ENCODE peak calls at places on chromosomes 12 and 14, in eight cellular contexts. D is CD8-positive, alpha-beta T cell; U is effector memory CD4-positive, alpha-beta T cell; J is IMR-90; N is brain microvascular endothelial cell; W is aorta; P is tibial artery; Q is tibial nerve. G is an unnamed sample. For H3K36me3, the result is how much of the 10 kb centered on the place peaks cover.

GRCh38 chr12:16063728-16064127 is 152.6 kb downstream of the DERA start:
- DNase-seq in W (no peak), J (peak), P (no peak), N (no peak), Q (no peak), D (no peak), U (no peak), G (no peak)

GRCh38 chr12:107131832-107132616 is 38.7 kb upstream of the CRY1 start:
- DNase-seq in U (peak), D (no peak), P (no peak), W (no peak), J (peak), N (peak), Q (no peak), G (no peak)

GRCh38 chr14:38211258-38211735 is 3.6 kb downstream of the SSTR1 start:
- DNase-seq in Q (no peak), U (no peak), D (no peak), P (no peak), W (no peak), N (no peak), J (no peak), G (no peak)

GRCh38 chr12:133106253-133106652 is 23.8 kb downstream of the ZNF891 start:
- DNase-seq in J (no peak), Q (no peak), P (no peak), D (no peak), N (no peak), W (no peak), U (no peak), G (no peak)

GRCh38 chr14:68111733-68112270 is 292.2 kb downstream of the RAD51B start:
- DNase-seq in U (no peak), D (no peak), J (no peak), P (no peak), Q (no peak), N (no peak), W (no peak), G (no peak)

GRCh38 chr12:70534466-70534865 is 102.8 kb downstream of the PTPRB start:
- DNase-seq in Q (no peak), J (no peak), U (no peak), W (no peak), P (no peak), D (no peak), N (no peak), G (no peak)

GRCh38 chr12:117489671-117490070 is 128.2 kb upstream of the NOS1 start:
- DNase-seq in N (no peak), W (no peak), D (no peak), P (no peak), U (no peak), J (no peak), Q (no peak), G (peak)

GRCh38 chr12:20549115-20549719 is 145.9 kb upstream of the SLCO1C1 start:
- DNase-seq in U (no peak), W (no peak), Q (no peak), P (no peak), D (no peak), J (peak), N (peak), G (no peak)

GRCh38 chr14:100610511-100611217 is 23.4 kb upstream of the BEGAIN start:
- DNase-seq in D (no peak), J (peak), W (no peak), U (no peak), Q (no peak), P (peak), N (no peak), G (no peak)

GRCh38 chr12:131860472-131861260 is 32.5 kb downstream of the MMP17 start:
- DNase-seq in U (no peak), P (no peak), N (peak), J (peak), Q (peak), W (no peak), D (no peak), G (no peak)

GRCh38 chr12:85036736-85037135 is 585 bp downstream of the LRRIQ1 start:
- DNase-seq in Q (no peak), D (no peak), N (no peak), U (no peak), W (no peak), P (no peak), J (no peak), G (no peak)

GRCh38 chr12:121894633-121895032 is 6.0 kb downstream of the PSMD9 start:
- DNase-seq in P (no peak), W (no peak), U (no peak), N (peak), Q (no peak), J (peak), D (no peak), G (no peak)

GRCh38 chr12:117036547-117036946 is 62.7 kb downstream of the TESC start:
- DNase-seq in Q (no peak), D (no peak), U (no peak), P (no peak), N (no peak), J (no peak), W (no peak), G (no peak)

GRCh38 chr14:92553456-92553855 is 39.9 kb downstream of the RIN3 start:
- DNase-seq in D (no peak), J (peak), P (no peak), N (peak), U (no peak), Q (no peak), W (peak), G (no peak)

GRCh38 chr14:26917086-26917485 is 319.3 kb upstream of the NOVA1 start:
- DNase-seq in Q (no peak), D (no peak), P (no peak), J (peak), N (no peak), U (no peak), W (no peak), G (peak)

GRCh38 chr14:36507847-36508417 is 12.1 kb downstream of the NKX2-1 start:
- DNase-seq in J (no peak), U (no peak), Q (no peak), D (no peak), W (no peak), P (no peak), N (no peak), G (no peak)

GRCh38 chr14:29215853-29216252 is 449.3 kb downstream of the FOXG1 start:
- DNase-seq in D (no peak), N (no peak), J (no peak), U (no peak), W (no peak), P (no peak), Q (no peak), G (no peak)

GRCh38 chr12:14810953-14811483 is 3.0 kb downstream of the SMCO3 start:
- DNase-seq in D (no peak), P (no peak), W (no peak), U (no peak), N (peak), J (peak), Q (no peak), G (no peak)

GRCh38 chr14:59086241-59086899 is 102.1 kb upstream of the DAAM1 start:
- DNase-seq in N (peak), W (no peak), P (no peak), D (no peak), J (peak), U (no peak), Q (no peak), G (no peak)

GRCh38 chr14:49505026-49505766 is 81.0 kb downstream of the RPS29 start:
- DNase-seq in U (no peak), J (peak), N (no peak), Q (no peak), W (no peak), P (no peak), D (no peak), G (no peak)

GRCh38 chr14:99136401-99136800 is 135.6 kb downstream of the BCL11B start:
- DNase-seq in N (no peak), P (no peak), U (no peak), J (no peak), W (peak), D (no peak), Q (no peak), G (no peak)

GRCh38 chr14:101709962-101710891 is 51.3 kb upstream of the PPP2R5C start:
- DNase-seq in P (no peak), Q (no peak), J (no peak), W (peak), N (no peak), D (no peak), U (no peak), G (no peak)

GRCh38 chr12:122003646-122004611 is 17.8 kb upstream of the BCL7A start:
- DNase-seq in D (no peak), U (no peak), N (peak), J (no peak), W (peak), Q (no peak), P (no peak), G (no peak)

GRCh38 chr14:106813477-106813823 is 1287.1 kb downstream of the TMEM121 start:
- DNase-seq in W (no peak), Q (no peak), J (no peak), D (no peak), P (no peak), N (no peak), U (no peak), G (no peak)

GRCh38 chr14:101028971-101029667 is 125.6 kb upstream of the RTL1 start:
- DNase-seq in U (no peak), J (no peak), P (peak), D (no peak), N (no peak), W (no peak), Q (no peak), G (no peak)

GRCh38 chr12:105470102-105470501 is 139.6 kb downstream of the C12orf75 start:
- DNase-seq in J (no peak), U (no peak), Q (no peak), P (no peak), D (no peak), N (no peak), W (no peak), G (no peak)

GRCh38 chr12:115383668-115384067 is 699.7 kb upstream of the TBX3 start:
- DNase-seq in P (no peak), U (no peak), D (no peak), N (peak), J (peak), Q (no peak), W (no peak), G (no peak)

GRCh38 chr12:52390739-52391617 is 5.5 kb upstream of the KRT84 start:
- DNase-seq in W (peak), J (peak), D (no peak), U (no peak), P (no peak), N (peak), Q (no peak), G (no peak)

GRCh38 chr14:78227466-78228077 is 57.4 kb downstream of the NRXN3 start:
- DNase-seq in N (no peak), P (no peak), D (no peak), U (no peak), Q (no peak), W (no peak), J (no peak), G (no peak)

GRCh38 chr12:44875417-44875953 is 630 bp downstream of the NELL2 start:
- DNase-seq in N (no peak), Q (no peak), U (no peak), W (peak), P (no peak), J (no peak), D (no peak), G (no peak)

GRCh38 chr12:124613151-124613585 is 45.8 kb upstream of the NCOR2 start:
- DNase-seq in W (peak), U (no peak), P (no peak), J (peak), Q (no peak), D (no peak), N (peak), G (no peak)

GRCh38 chr14:54451961-54452360 is 10.8 kb upstream of the CNIH1 start:
- DNase-seq in U (no peak), Q (no peak), P (no peak), N (no peak), J (no peak), D (no peak), W (no peak), G (no peak)

GRCh38 chr12:27177716-27178115 is 66.4 kb upstream of the STK38L start:
- DNase-seq in Q (no peak), W (no peak), P (no peak), U (no peak), N (peak), D (no peak), J (peak), G (no peak)

GRCh38 chr14:55968741-55969140 is 149.5 kb upstream of the PELI2 start:
- DNase-seq in W (no peak), Q (no peak), D (no peak), U (no peak), J (no peak), N (no peak), P (no peak), G (no peak)

GRCh38 chr12:81330480-81330879 is 252.6 kb downstream of the ACSS3 start:
- DNase-seq in W (no peak), U (no peak), P (no peak), D (no peak), N (peak), Q (no peak), J (no peak), G (no peak)

GRCh38 chr14:104898870-104899510 is 25.7 kb upstream of the PLD4 start:
- DNase-seq in W (no peak), J (no peak), D (no peak), P (no peak), U (no peak), Q (no peak), N (no peak), G (no peak)

GRCh38 chr12:7959278-7960063 is 23.5 kb upstream of the SLC2A3 start:
- DNase-seq in J (no peak), P (no peak), W (no peak), N (no peak), D (no peak), U (peak), Q (no peak), G (no peak)

GRCh38 chr12:49825360-49825970 is 2.7 kb downstream of the NCKAP5L start:
- DNase-seq in W (peak), D (no peak), P (no peak), N (peak), J (peak), Q (no peak), U (no peak), G (peak)
- H3K36me3 ChIP-seq in W (under half), D (under half), P (under half), N (under half), J (under half), Q (under half), U (under half), G (under half)

GRCh38 chr12:51361419-51362016 is 15.0 kb upstream of the CELA1 start:
- DNase-seq in U (no peak), W (no peak), J (no peak), Q (no peak), P (no peak), D (no peak), N (no peak), G (no peak)

GRCh38 chr12:51362747-51363342 is 16.4 kb upstream of the CELA1 start:
- DNase-seq in J (no peak), U (no peak), D (no peak), Q (no peak), P (no peak), N (no peak), W (no peak), G (no peak)

GRCh38 chr12:51362307-51362706 is 15.8 kb upstream of the CELA1 start:
- DNase-seq in U (no peak), D (no peak), N (no peak), Q (no peak), J (no peak), P (no peak), W (no peak), G (no peak)

GRCh38 chr12:51365276-51365675 is 18.8 kb upstream of the CELA1 start:
- DNase-seq in J (no peak), P (no peak), D (no peak), W (no peak), N (no peak), Q (no peak), U (no peak), G (no peak)

GRCh38 chr12:51364026-51364425 is 17.5 kb upstream of the CELA1 start:
- DNase-seq in W (no peak), J (no peak), P (no peak), U (no peak), Q (no peak), D (no peak), N (no peak), G (no peak)
- H3K27ac ChIP-seq in W (no peak), J (no peak), P (no peak), U (no peak), Q (no peak), D (no peak), N (no peak), G (no peak)

DNA sequence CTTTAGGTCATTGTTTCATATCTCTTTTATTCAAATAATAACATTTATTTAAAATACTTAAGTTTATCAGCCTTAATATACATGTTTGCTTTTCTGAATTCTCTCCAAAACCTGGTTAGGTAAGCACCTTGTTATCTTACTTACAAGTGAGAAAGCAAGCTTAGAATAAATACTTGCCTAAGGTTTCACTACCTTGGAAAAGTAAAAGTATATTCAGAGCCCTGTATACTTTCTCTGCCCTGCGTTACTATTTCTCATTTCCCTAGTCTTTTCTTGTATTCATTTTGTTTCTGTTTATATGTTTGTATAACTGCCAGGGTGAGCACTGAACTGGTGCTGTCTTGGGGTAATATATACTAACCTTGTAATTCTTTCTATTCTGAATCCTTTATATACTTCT is 21.5 kb downstream of the METAP2 start:
- DNase-seq in W (no peak), D (no peak), P (no peak), J (no peak), U (no peak), Q (no peak), N (no peak), G (no peak)
- H3K36me3 ChIP-seq in W (under half), D (under half), P (half or more), J (under half), U (half or more), Q (under half), N (under half), G (under half)

DNA sequence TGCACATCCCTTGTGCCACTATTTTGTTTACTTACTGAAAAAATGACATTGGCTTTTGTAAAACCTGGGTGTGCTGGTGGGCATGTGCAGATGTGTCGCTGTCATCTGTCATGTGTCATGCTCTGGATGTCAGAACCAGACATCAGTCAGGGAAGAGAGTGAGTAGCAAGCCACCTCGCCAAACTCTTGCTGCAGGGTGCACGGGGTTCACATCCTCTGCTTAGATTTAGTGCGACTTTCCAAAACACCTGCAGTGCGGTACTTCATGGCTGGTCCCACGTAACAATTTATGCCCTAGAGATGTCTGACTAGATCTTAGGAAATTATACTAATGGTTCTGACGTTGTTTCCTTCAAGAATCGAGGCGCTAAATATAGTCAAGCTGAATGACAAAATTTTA is 106.7 kb downstream of the CRADD start:
- DNase-seq in U (no peak), N (no peak), P (no peak), D (no peak), J (no peak), W (no peak), Q (no peak), G (peak)
- H3K27ac ChIP-seq in U (peak), N (peak), P (peak), D (no peak), J (peak), W (no peak), Q (peak), G (peak)

GRCh38 chr12:29752121-29752520 is 31.6 kb downstream of the TMTC1 start:
- DNase-seq in U (no peak), J (peak), Q (no peak), N (no peak), P (no peak), W (no peak), D (no peak), G (no peak)
- H3K36me3 ChIP-seq in U (under half), J (under half), Q (under half), N (under half), P (half or more), W (under half), D (under half), G (under half)

GRCh38 chr14:103555559-103556337 is 6.7 kb downstream of the BAG5 start:
- DNase-seq in W (peak), J (no peak), D (no peak), U (no peak), P (peak), Q (no peak), N (no peak), G (no peak)
- H3K27ac ChIP-seq in W (no peak), J (no peak), D (no peak), U (no peak), P (peak), Q (no peak), N (no peak), G (peak)

GRCh38 chr14:24181251-24182077 is 7.2 kb downstream of the IPO4 start:
- DNase-seq in W (peak), J (no peak), D (no peak), P (no peak), U (no peak), Q (no peak), N (no peak), G (no peak)
- H3K36me3 ChIP-seq in W (under half), J (half or more), D (half or more), P (half or more), U (half or more), Q (under half), N (half or more), G (half or more)

G was measured in gastrocnemius medialis.